ENCODE peak calls at places on chromosomes 2 and 18, in seven cellular contexts. D, S, Y, J, A, Q and M are unnamed samples.

GRCh38 chr2:152497481-152498052 is 162.6 kb downstream of the FMNL2 start:
- DNase-seq in A (peak), Y (no peak), J (no peak), D (peak), S (no peak), Q (no peak), M (peak)

GRCh38 chr18:23884712-23885375 is 129.7 kb upstream of the TTC39C start:
- DNase-seq in D (no peak), Q (no peak), A (no peak), Y (no peak), J (no peak), S (no peak), M (no peak)

GRCh38 chr2:226376516-226377180 is 423.0 kb downstream of the IRS1 start:
- DNase-seq in Y (no peak), J (no peak), D (peak), S (no peak), A (peak), Q (no peak), M (no peak)

GRCh38 chr2:102592601-102593000 is 26.8 kb upstream of the SLC9A2 start:
- DNase-seq in S (no peak), D (peak), Y (peak), A (no peak), Q (no peak), J (no peak), M (no peak)

GRCh38 chr2:42906557-42907380 is 114.4 kb upstream of the HAAO start:
- DNase-seq in J (no peak), S (no peak), A (peak), Q (peak), Y (peak), D (peak), M (peak)

GRCh38 chr18:32552421-32553030 is 81.8 kb upstream of the GAREM1 start:
- DNase-seq in Y (peak), S (peak), J (no peak), A (peak), Q (peak), D (peak), M (peak)

GRCh38 chr2:79994915-79995419 is 309.6 kb downstream of the LRRTM1 start:
- DNase-seq in Y (no peak), J (no peak), Q (no peak), S (no peak), A (peak), D (peak), M (no peak)

GRCh38 chr2:84807063-84807485 is 73.8 kb downstream of the TRABD2A start:
- DNase-seq in S (no peak), Q (no peak), D (peak), A (peak), J (no peak), Y (no peak), M (peak)

GRCh38 chr2:105888625-105889024 is 143.9 kb downstream of the NCK2 start:
- DNase-seq in D (peak), Q (no peak), J (no peak), Y (no peak), S (no peak), A (no peak), M (no peak)

GRCh38 chr2:134705861-134706586 is 12.8 kb downstream of the TMEM163 start:
- DNase-seq in J (no peak), Y (peak), D (no peak), Q (no peak), A (no peak), S (no peak), M (no peak)

GRCh38 chr2:47309952-47310800 is 92.8 kb upstream of the MSH2 start:
- DNase-seq in A (peak), Q (no peak), Y (peak), S (no peak), J (no peak), D (peak), M (no peak)

GRCh38 chr18:38539373-38539772 is 973.8 kb upstream of the CELF4 start:
- DNase-seq in A (no peak), J (no peak), S (no peak), Q (no peak), D (no peak), Y (peak), M (no peak)

GRCh38 chr18:23580677-23581367 is 5.5 kb downstream of the NPC1 start:
- DNase-seq in Y (no peak), D (peak), S (no peak), A (peak), Q (no peak), J (no peak), M (peak)